ENCODE peak calls at places on chromosomes 3 and 15, in seven cellular contexts. C, N, Z, T, E, S and X are unnamed samples.

GRCh38 chr15:88920186-88920891 is 7.2 kb upstream of the MFGE8 start:
- DNase-seq in C (no peak), N (peak), Z (no peak), T (no peak), E (peak), S (no peak), X (no peak)

GRCh38 chr15:86634992-86635608 is 555.4 kb downstream of the AGBL1 start:
- DNase-seq in C (no peak), N (no peak), Z (no peak), T (no peak), E (no peak), S (no peak), X (no peak)

GRCh38 chr3:154886437-154886836 is 193.7 kb upstream of the MME start:
- DNase-seq in C (no peak), N (peak), Z (no peak), T (no peak), E (peak), S (no peak), X (no peak)

GRCh38 chr3:3125977-3126376 is 763 bp upstream of the TRNT1 start:
- DNase-seq in C (peak), N (no peak), Z (no peak), T (no peak), E (no peak), S (no peak), X (no peak)

GRCh38 chr3:100737334-100737733 is 28.0 kb downstream of the TFG start:
- DNase-seq in C (no peak), N (peak), Z (no peak), T (no peak), E (peak), S (no peak), X (no peak)

GRCh38 chr15:55742498-55742926 is 440 bp downstream of the PRTG start:
- DNase-seq in C (no peak), N (peak), Z (no peak), T (no peak), E (no peak), S (no peak), X (no peak)

GRCh38 chr3:195111322-195111710 is 159.6 kb downstream of the XXYLT1 start:
- DNase-seq in C (no peak), N (no peak), Z (no peak), T (peak), E (no peak), S (no peak), X (no peak)

GRCh38 chr3:194404365-194405140 is 5.5 kb upstream of the GP5 start:
- DNase-seq in C (no peak), N (peak), Z (no peak), T (no peak), E (peak), S (no peak), X (no peak)

GRCh38 chr3:20798666-20799065 is 612.7 kb upstream of the SGO1 start:
- DNase-seq in C (no peak), N (peak), Z (no peak), T (no peak), E (no peak), S (no peak), X (no peak)

GRCh38 chr3:177050466-177051237 is 146.6 kb downstream of the TBL1XR1 start:
- DNase-seq in C (no peak), N (peak), Z (no peak), T (no peak), E (peak), S (no peak), X (no peak)

GRCh38 chr3:98986073-98986472 is 84.6 kb upstream of the DCBLD2 start:
- DNase-seq in C (no peak), N (peak), Z (no peak), T (no peak), E (peak), S (no peak), X (no peak)

GRCh38 chr3:44074181-44074580 is 167.5 kb upstream of the TOPAZ1 start:
- DNase-seq in C (no peak), N (no peak), Z (no peak), T (no peak), E (peak), S (no peak), X (no peak)

GRCh38 chr3:139534444-139534812 is 5.1 kb downstream of the RBP1 start:
- DNase-seq in C (no peak), N (peak), Z (peak), T (no peak), E (peak), S (no peak), X (no peak)

GRCh38 chr3:114218578-114219185 is 18.7 kb downstream of the ZNF80 start:
- DNase-seq in C (no peak), N (no peak), Z (no peak), T (no peak), E (no peak), S (no peak), X (no peak)

GRCh38 chr3:197364410-197365071 is 66.1 kb upstream of the DLG1 start:
- DNase-seq in C (no peak), N (no peak), Z (peak), T (no peak), E (peak), S (no peak), X (no peak)

DNA sequence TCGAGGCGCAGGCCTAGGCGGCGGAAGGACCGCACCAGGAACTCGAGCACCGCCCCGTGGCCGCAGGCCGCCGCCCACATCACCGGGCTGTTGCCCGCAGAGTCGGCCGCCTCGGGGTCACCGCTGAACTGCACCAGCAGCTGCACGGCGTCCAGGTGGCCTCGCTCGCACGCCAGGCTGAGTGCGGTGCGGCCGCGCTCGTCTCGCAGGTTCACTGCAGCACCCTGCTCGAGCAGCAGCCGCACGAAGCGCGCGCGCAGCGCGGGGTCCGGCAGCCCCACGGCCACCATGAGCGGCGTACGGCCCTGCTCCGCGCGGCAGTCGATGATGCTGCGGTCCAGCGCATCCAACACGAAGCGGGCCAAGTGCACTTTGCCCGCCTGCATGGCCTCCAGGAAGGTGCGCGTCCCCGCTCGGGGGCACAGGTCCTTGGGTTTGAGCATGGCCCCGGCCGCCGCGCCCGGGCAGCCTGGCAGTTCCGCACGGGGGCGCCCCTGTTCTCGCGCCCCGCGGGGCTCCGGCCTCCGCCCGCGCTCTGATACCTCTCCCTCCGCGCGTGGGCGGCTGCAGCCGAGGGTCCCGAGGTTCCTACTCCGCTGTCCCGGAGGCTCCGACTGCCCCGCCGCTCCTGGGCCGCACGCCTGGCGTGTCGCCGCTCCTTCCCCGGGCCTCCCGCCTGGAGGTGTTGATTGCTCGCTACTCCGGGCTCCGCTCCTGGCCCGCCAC is 557 bp downstream of the ANKRD63 start:
- DNase-seq in C (peak), N (peak), Z (peak), T (no peak), E (no peak), S (no peak), X (no peak)
- TF ChIP-seq CTCF in C (peak), N (no peak), Z (no peak), T (no peak), E (peak), S (peak), X (peak)

GRCh38 chr3:188607810-188608209 is 453.9 kb downstream of the LPP start:
- DNase-seq in C (no peak), N (peak), Z (no peak), T (no peak), E (no peak), S (no peak), X (no peak)

GRCh38 chr3:188605960-188606359 is 452.0 kb downstream of the LPP start:
- DNase-seq in C (no peak), N (no peak), Z (no peak), T (no peak), E (no peak), S (no peak), X (no peak)

GRCh38 chr3:188605231-188605630 is 451.3 kb downstream of the LPP start:
- DNase-seq in C (no peak), N (no peak), Z (no peak), T (no peak), E (no peak), S (no peak), X (no peak)

GRCh38 chr3:188602620-188603019 is 448.7 kb downstream of the LPP start:
- DNase-seq in C (no peak), N (no peak), Z (no peak), T (no peak), E (no peak), S (no peak), X (no peak)

GRCh38 chr3:188608401-188608800 is 454.4 kb downstream of the LPP start:
- DNase-seq in C (no peak), N (no peak), Z (no peak), T (no peak), E (no peak), S (no peak), X (no peak)
- TF ChIP-seq CTCF in C (no peak), N (no peak), Z (no peak), T (no peak), E (no peak), S (no peak), X (no peak)

DNA sequence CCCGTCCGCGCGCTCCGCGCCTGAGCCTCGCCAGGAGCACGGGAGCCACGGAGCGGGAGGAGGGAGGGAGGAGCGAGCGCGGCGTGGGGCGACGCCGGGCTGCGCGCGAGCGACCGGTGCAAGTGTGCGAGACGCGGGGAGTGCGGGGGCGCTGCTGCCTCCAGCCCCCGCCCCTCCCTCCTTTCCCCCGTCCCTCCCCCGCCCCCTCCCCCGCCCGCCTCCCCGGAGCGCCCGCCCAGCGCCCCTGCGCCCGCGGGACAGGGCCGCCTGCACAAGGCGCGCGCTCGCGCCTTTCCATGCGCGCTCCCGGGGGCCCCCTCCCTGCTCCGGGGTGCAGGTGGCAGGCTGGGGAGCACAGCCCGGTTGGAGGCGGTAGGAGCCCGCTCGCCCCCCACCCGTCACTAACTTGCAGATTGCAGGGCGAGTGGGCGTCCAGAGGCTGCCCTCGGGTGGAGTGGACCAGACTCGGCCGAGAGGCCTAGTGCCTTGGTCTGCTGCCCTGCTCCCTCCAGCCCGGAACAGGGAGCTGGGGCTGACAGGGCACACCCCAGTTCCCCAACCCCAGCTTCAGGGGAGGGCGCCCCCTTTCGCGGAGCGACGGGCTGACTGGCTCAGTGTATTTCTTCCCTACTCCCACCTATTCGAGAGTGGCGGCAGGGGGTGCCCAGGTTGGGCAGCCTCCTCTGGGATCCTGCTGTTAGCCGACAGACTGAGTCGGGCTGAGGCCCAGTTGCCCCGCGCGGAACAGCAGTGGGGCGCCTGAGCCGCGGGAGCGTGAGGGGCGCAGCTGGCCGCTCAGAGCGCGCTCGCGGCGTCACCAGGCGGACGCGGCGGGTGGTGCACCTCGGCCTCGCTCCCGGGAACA is at the start of gene WNT7A:
- DNase-seq in C (no peak), N (no peak), Z (no peak), T (peak), E (peak), S (no peak), X (peak)
- TF ChIP-seq CTCF in C (no peak), N (peak), Z (peak), T (peak), E (peak), S (peak), X (peak)

GRCh38 chr3:37836589-37836988 is 25.1 kb upstream of the CTDSPL start:
- DNase-seq in C (no peak), N (no peak), Z (no peak), T (no peak), E (no peak), S (no peak), X (no peak)
- TF ChIP-seq CTCF in C (no peak), N (no peak), Z (no peak), T (no peak), E (no peak), S (no peak), X (no peak)

GRCh38 chr15:41507820-41508290 is 5.8 kb downstream of the LTK start:
- DNase-seq in C (peak), N (no peak), Z (peak), T (no peak), E (peak), S (no peak), X (no peak)

GRCh38 chr15:41505776-41506175 is 7.9 kb downstream of the LTK start:
- DNase-seq in C (no peak), N (no peak), Z (no peak), T (no peak), E (no peak), S (no peak), X (no peak)

GRCh38 chr15:41503669-41504010 is 10.0 kb downstream of the ITPKA start:
- DNase-seq in C (no peak), N (no peak), Z (peak), T (no peak), E (no peak), S (no peak), X (no peak)

GRCh38 chr15:41504751-41505492 is 8.7 kb downstream of the LTK start:
- DNase-seq in C (no peak), N (no peak), Z (no peak), T (no peak), E (no peak), S (no peak), X (no peak)

DNA sequence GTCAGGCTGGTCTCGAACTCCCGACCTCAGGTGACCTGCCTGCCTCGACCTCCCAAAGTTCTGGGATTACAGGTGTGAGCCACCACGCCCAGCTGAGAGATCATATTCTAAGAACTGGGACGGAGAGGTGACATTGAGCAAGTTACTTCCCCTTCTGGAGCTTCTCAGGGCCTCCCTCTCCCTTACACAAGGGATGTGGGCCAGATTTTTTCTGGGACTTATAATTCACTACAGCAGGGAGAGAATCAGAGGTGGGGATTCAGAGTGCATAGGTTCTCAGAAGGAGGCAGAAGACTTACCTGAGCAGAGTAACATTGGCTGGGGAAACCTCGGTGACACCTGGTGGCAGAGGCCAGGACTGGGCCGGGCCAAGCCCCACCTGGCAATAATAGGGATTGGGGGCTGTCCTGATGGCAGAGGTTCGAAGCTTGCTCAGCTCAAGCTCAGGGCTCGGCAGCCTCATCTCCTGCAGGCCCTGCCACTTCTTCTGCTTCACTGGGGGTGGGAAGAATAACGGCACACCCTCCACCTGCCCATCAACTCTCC is 6.8 kb downstream of the LTK start:
- DNase-seq in C (no peak), N (no peak), Z (no peak), T (no peak), E (no peak), S (no peak), X (no peak)
- TF ChIP-seq CTCF in C (no peak), N (no peak), Z (no peak), T (no peak), E (peak), S (no peak), X (no peak)

GRCh38 chr3:34858067-34858466 is 781.3 kb upstream of the ARPP21 start:
- DNase-seq in C (no peak), N (no peak), Z (no peak), T (no peak), E (no peak), S (no peak), X (no peak)

GRCh38 chr3:34856081-34856480 is 783.2 kb upstream of the ARPP21 start:
- DNase-seq in C (no peak), N (no peak), Z (no peak), T (no peak), E (no peak), S (no peak), X (no peak)

GRCh38 chr3:34859741-34860140 is 779.6 kb upstream of the ARPP21 start:
- DNase-seq in C (no peak), N (peak), Z (no peak), T (no peak), E (no peak), S (no peak), X (no peak)

GRCh38 chr3:34856577-34856976 is 782.7 kb upstream of the ARPP21 start:
- DNase-seq in C (no peak), N (no peak), Z (no peak), T (no peak), E (no peak), S (no peak), X (no peak)
- TF ChIP-seq CTCF in C (no peak), N (no peak), Z (no peak), T (no peak), E (no peak), S (no peak), X (no peak)

DNA sequence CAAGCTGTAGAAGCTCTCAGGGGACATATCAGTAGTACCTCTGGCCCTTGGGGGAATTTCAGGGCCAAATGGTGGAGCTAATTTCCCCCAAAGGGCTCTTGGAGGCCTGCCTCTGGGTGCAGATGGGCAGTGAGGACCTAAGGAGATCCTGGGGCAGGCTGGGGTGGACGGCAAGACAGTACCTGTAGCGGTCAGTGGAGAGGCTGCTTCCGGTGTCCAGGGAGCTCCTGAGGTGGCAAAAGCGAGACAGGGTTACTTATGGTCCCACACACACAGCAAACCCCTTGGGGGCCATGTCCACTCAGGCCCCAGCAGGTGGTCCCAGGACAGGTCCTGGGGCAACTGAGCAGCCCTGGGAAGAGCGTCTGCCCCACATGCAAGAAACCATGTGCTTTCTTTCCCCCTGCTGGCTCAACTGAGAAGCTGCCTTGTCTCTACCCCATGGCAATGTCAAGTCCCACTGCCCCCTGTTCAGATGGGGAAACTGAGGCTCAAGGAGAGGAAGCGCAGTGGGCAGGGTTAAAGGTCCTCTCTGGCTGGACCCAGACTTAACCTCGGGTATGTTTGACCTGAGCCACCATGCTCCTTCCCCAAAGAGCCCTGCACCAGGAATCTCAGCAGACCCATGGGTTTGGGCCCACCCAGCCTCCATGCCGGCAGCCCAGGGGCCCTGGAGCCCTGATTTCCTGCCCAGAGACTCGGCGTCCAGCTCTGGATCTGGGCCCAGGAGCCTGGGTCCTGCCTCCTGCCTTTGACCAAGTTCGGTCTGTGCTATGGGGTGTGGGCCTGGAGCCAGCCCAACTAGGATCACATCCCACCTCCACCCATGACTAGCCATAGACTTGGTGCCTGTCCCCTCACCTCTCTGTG is 25.7 kb downstream of the IQSEC1 start:
- DNase-seq in C (no peak), N (no peak), Z (no peak), T (no peak), E (no peak), S (no peak), X (no peak)
- TF ChIP-seq CTCF in C (no peak), N (no peak), Z (no peak), T (no peak), E (no peak), S (no peak), X (no peak)

DNA sequence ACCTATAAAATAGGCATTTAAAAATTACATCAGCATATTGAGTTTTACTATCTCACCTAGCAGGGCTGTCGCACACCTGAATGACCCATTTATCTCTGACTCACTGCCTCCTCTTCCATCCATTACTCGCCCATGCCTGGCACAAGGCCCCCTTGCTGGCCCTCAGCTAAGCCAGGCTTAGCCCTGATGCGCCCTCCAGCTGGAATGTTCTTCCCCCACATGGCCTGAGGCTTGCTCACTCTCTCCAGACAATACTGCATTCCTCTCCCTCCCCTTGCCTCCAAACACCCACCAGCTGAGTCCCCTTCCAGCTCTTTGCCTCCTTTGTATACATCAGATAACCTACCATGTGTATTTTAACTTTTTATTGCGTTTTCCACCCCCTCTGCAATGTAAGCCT is 7.2 kb downstream of the SH3BP5 start:
- DNase-seq in C (no peak), N (peak), Z (no peak), T (no peak), E (no peak), S (no peak), X (no peak)
- TF ChIP-seq CTCF in C (no peak), N (no peak), Z (no peak), T (no peak), E (no peak), S (no peak), X (no peak)

GRCh38 chr3:81216192-81216591 is 545.3 kb downstream of the GBE1 start:
- DNase-seq in C (no peak), N (peak), Z (no peak), T (no peak), E (peak), S (no peak), X (no peak)

GRCh38 chr3:81214626-81215025 is 546.8 kb downstream of the GBE1 start:
- DNase-seq in C (no peak), N (peak), Z (no peak), T (no peak), E (peak), S (no peak), X (no peak)

DNA sequence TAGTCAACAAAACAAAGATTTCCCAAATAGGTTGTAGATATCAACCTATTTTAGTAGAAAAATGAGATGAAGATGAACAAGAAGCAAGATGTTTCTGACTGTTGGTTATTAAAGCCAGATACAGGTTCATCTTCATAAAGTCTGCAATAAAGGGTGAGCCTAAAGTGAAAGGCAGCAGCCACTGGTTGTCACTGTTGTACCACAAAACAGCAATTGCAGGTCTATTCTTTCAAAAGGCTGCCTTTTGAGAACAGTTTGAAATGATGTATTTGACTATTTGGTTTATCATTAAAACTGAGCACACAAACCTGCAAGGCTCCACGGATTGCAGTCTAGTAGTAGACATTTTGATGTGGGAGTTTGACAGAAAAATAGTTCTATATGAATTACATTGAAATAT is 543.4 kb downstream of the GBE1 start:
- DNase-seq in C (no peak), N (peak), Z (no peak), T (no peak), E (peak), S (no peak), X (no peak)
- TF ChIP-seq CTCF in C (no peak), N (peak), Z (peak), T (no peak), E (peak), S (no peak), X (peak)